ENCODE peak calls at places on chromosomes 7 and 10, in four cellular contexts. R is stimulated activated CD4-positive, alpha-beta T cell treated with anti-CD3 and anti-CD28 coated beads, TNF-alpha, amount 100 ng/mL, for 1 hour; K is T-helper 2 cell; W is midbrain. Y is an unnamed sample.

GRCh38 chr10:79027147-79028055 is 41.4 kb upstream of the ZMIZ1 start:
- DNase-seq in R (no peak), K (peak; percentile 40), W (no peak), Y (peak; percentile 77)

GRCh38 chr7:43584200-43584586 is 1.3 kb downstream of the STK17A start:
- DNase-seq in R (no peak), K (peak; percentile 64), W (peak; percentile 4), Y (no peak)

GRCh38 chr10:44293842-44294241 is 91.1 kb downstream of the CXCL12 start:
- DNase-seq in R (no peak), K (no peak), W (no peak), Y (no peak)

GRCh38 chr7:99794585-99795502 is 10.9 kb upstream of the CYP3A4 start:
- DNase-seq in R (no peak), K (no peak), W (no peak), Y (no peak)

GRCh38 chr10:79295593-79295992 is 51.7 kb upstream of the PPIF start:
- DNase-seq in R (no peak), K (no peak), W (no peak), Y (no peak)

GRCh38 chr10:6516877-6517276 is 63.2 kb downstream of the PRKCQ start:
- DNase-seq in R (no peak), K (no peak), W (no peak), Y (no peak)

GRCh38 chr7:121313220-121313792 is 15.5 kb upstream of the WNT16 start:
- DNase-seq in R (no peak), K (no peak), W (no peak), Y (no peak)

GRCh38 chr7:116809636-116810266 is 52.6 kb upstream of the CAPZA2 start:
- DNase-seq in R (no peak), K (peak; percentile 54), W (peak; percentile 75), Y (no peak)

GRCh38 chr10:17059197-17059688 is 70.4 kb downstream of the CUBN start:
- DNase-seq in R (no peak), K (no peak), W (no peak), Y (no peak)

GRCh38 chr10:71396714-71397339 is at the start of gene CDH23:
- DNase-seq in R (no peak), K (no peak), W (no peak), Y (no peak)

GRCh38 chr7:155558961-155559360 is 12.6 kb upstream of the CNPY1 start:
- DNase-seq in R (no peak), K (no peak), W (no peak), Y (no peak)

GRCh38 chr7:149377386-149377785 is 83.5 kb downstream of the ZNF777 start:
- DNase-seq in R (no peak), K (no peak), W (no peak), Y (no peak)

GRCh38 chr10:72030762-72031543 is 57.4 kb downstream of the SPOCK2 start:
- DNase-seq in R (no peak), K (no peak), W (no peak), Y (no peak)

GRCh38 chr7:137816696-137817320 is 30.0 kb downstream of the DGKI start:
- DNase-seq in R (no peak), K (no peak), W (peak; percentile 18), Y (no peak)

GRCh38 chr7:70570029-70570428 is 561.9 kb upstream of the GALNT17 start:
- DNase-seq in R (no peak), K (no peak), W (no peak), Y (no peak)

GRCh38 chr10:86872757-86873156 is 84.7 kb downstream of the MMRN2 start:
- DNase-seq in R (no peak), K (no peak), W (no peak), Y (no peak)

GRCh38 chr10:21524526-21525366 is 736 bp downstream of the SKIDA1 start:
- DNase-seq in R (no peak), K (no peak), W (peak; percentile 55), Y (no peak)

GRCh38 chr7:40647719-40648118 is 512.9 kb downstream of the SUGCT start:
- DNase-seq in R (no peak), K (no peak), W (no peak), Y (no peak)

GRCh38 chr7:21903074-21903786 is 42.5 kb downstream of the CDCA7L start:
- DNase-seq in R (no peak), K (no peak), W (no peak), Y (no peak)

GRCh38 chr7:22387583-22387982 is 30.6 kb upstream of the RAPGEF5 start:
- DNase-seq in R (no peak), K (no peak), W (no peak), Y (no peak)

Y was measured in central memory CD8-positive, alpha-beta T cell.